ENCODE peak calls at places on chromosomes 4 and X, in five cellular contexts. T is mesendoderm, A is anterior cingulate cortex, G is stomach, X is cerebellum. K is an unnamed sample.
A peak's percentile ranks its signal among the peaks of the same experiment; 100 is the strongest.

GRCh38 chr4:99062120-99062519 is 26.5 kb downstream of the ADH5 start:
- DNase-seq in T (no peak), A (no peak), G (no peak), X (no peak), K (peak; percentile 68)

GRCh38 chr4:149993030-149993429 is 85.2 kb upstream of the DCLK2 start:
- DNase-seq in T (no peak), A (no peak), G (no peak), X (no peak), K (peak; percentile 84)

GRCh38 chr4:143207555-143207954 is 22.8 kb downstream of the USP38 start:
- DNase-seq in T (peak; percentile 17), A (no peak), G (no peak), X (peak; percentile 28), K (no peak)

GRCh38 chr4:152038238-152038637 is 277.4 kb upstream of the GATB start:
- DNase-seq in T (no peak), A (no peak), G (no peak), X (no peak), K (peak; percentile 10)

GRCh38 chrX:50700921-50701320 is 113.1 kb downstream of the SHROOM4 start:
- DNase-seq in T (peak; percentile 59), A (no peak), G (no peak), X (no peak), K (peak; percentile 40)

GRCh38 chr4:5711479-5712184 is 631 bp downstream of the EVC start:
- DNase-seq in T (peak; percentile 60), A (no peak), G (no peak), X (no peak), K (peak; percentile 59)

GRCh38 chrX:24169211-24169610 is 19.7 kb downstream of the ZFX start:
- DNase-seq in T (no peak), A (no peak), G (no peak), X (no peak), K (no peak)

GRCh38 chr4:39637572-39638357 is 900 bp downstream of the SMIM14 start:
- DNase-seq in T (peak; percentile 89), A (peak; percentile 32), G (peak; percentile 66), X (peak; percentile 54), K (peak; percentile 73)

K was measured in kidney tubule cell.